ENCODE peak calls at places on chromosomes 16 and 17, in four cellular contexts. One of them, this sample, is unnamed.
A peak's percentile ranks its signal among the peaks of the same experiment; 100 is the strongest.

GRCh38 chr16:50338371-50339231 is 30.2 kb downstream of the BRD7 start:
- DNase-seq in H1: no peak
- DNase-seq in cardiac muscle cell: no peak
- DNase-seq in prostate gland: no peak
- DNase-seq in this sample: no peak

GRCh38 chr16:27486344-27486743 is 63.4 kb downstream of the GTF3C1 start:
- DNase-seq in H1: no peak
- DNase-seq in cardiac muscle cell: no peak
- DNase-seq in prostate gland: no peak
- DNase-seq in this sample: no peak

GRCh38 chr17:30378191-30378796 is 433 bp upstream of the CPD start:
- DNase-seq in H1: peak; percentile 59
- DNase-seq in cardiac muscle cell: peak; percentile 24
- DNase-seq in prostate gland: no peak
- DNase-seq in this sample: peak; percentile 52

GRCh38 chr16:64982581-64982980 is 139.3 kb downstream of the CDH11 start:
- DNase-seq in H1: no peak
- DNase-seq in cardiac muscle cell: no peak
- DNase-seq in prostate gland: no peak
- DNase-seq in this sample: no peak

GRCh38 chr17:74240637-74241036 is 27.3 kb downstream of the TTYH2 start:
- DNase-seq in H1: no peak
- DNase-seq in cardiac muscle cell: no peak
- DNase-seq in prostate gland: no peak
- DNase-seq in this sample: no peak

GRCh38 chr17:18253947-18254821 is 4.4 kb downstream of the FLII start:
- DNase-seq in H1: no peak
- DNase-seq in cardiac muscle cell: no peak
- DNase-seq in prostate gland: no peak
- DNase-seq in this sample: no peak

GRCh38 chr16:11014159-11014558 is 69.8 kb downstream of the CLEC16A start:
- DNase-seq in H1: no peak
- DNase-seq in cardiac muscle cell: no peak
- DNase-seq in prostate gland: no peak
- DNase-seq in this sample: no peak

GRCh38 chr16:81385031-81385756 is 59.4 kb upstream of the CMIP start:
- DNase-seq in H1: no peak
- DNase-seq in cardiac muscle cell: no peak
- DNase-seq in prostate gland: no peak
- DNase-seq in this sample: no peak

GRCh38 chr16:54286330-54287017 is at the start of gene IRX3:
- DNase-seq in H1: peak; percentile 84
- DNase-seq in cardiac muscle cell: peak; percentile 96
- DNase-seq in prostate gland: peak; percentile 95
- DNase-seq in this sample: peak; percentile 90

GRCh38 chr16:11556945-11557720 is 29.6 kb downstream of the LITAF start:
- DNase-seq in H1: no peak
- DNase-seq in cardiac muscle cell: no peak
- DNase-seq in prostate gland: no peak
- DNase-seq in this sample: no peak

GRCh38 chr16:79484237-79484636 is 116.3 kb downstream of the MAF start:
- DNase-seq in H1: no peak
- DNase-seq in cardiac muscle cell: no peak
- DNase-seq in prostate gland: no peak
- DNase-seq in this sample: no peak

GRCh38 chr17:67043283-67043682 is 1.1 kb upstream of the CACNG1 start:
- DNase-seq in H1: no peak
- DNase-seq in cardiac muscle cell: no peak
- DNase-seq in prostate gland: no peak
- DNase-seq in this sample: no peak

GRCh38 chr16:69095179-69095578 is 10.3 kb upstream of the HAS3 start:
- DNase-seq in H1: no peak
- DNase-seq in cardiac muscle cell: no peak
- DNase-seq in prostate gland: no peak
- DNase-seq in this sample: no peak

GRCh38 chr16:13307255-13307654 is 405.9 kb downstream of the SHISA9 start:
- DNase-seq in H1: no peak
- DNase-seq in cardiac muscle cell: no peak
- DNase-seq in prostate gland: no peak
- DNase-seq in this sample: no peak

GRCh38 chr17:62876664-62877411 is 68.7 kb upstream of the MARCHF10 start:
- DNase-seq in H1: no peak
- DNase-seq in cardiac muscle cell: no peak
- DNase-seq in prostate gland: no peak
- DNase-seq in this sample: no peak

GRCh38 chr17:19747829-19748806 is at the start of gene ALDH3A1:
- DNase-seq in H1: no peak
- DNase-seq in cardiac muscle cell: no peak
- DNase-seq in prostate gland: peak; percentile 72
- DNase-seq in this sample: peak; percentile 74

GRCh38 chr16:70429888-70430666 is 8.8 kb downstream of the ST3GAL2 start:
- DNase-seq in H1: no peak
- DNase-seq in cardiac muscle cell: no peak
- DNase-seq in prostate gland: no peak
- DNase-seq in this sample: no peak

GRCh38 chr16:83959621-83960434 is 6.8 kb downstream of the OSGIN1 start:
- DNase-seq in H1: no peak
- DNase-seq in cardiac muscle cell: no peak
- DNase-seq in prostate gland: no peak
- DNase-seq in this sample: no peak

GRCh38 chr17:10777890-10778289 is 26.0 kb downstream of the TMEM238L start:
- DNase-seq in H1: no peak
- DNase-seq in cardiac muscle cell: no peak
- DNase-seq in prostate gland: no peak
- DNase-seq in this sample: peak; percentile 38

DNA sequence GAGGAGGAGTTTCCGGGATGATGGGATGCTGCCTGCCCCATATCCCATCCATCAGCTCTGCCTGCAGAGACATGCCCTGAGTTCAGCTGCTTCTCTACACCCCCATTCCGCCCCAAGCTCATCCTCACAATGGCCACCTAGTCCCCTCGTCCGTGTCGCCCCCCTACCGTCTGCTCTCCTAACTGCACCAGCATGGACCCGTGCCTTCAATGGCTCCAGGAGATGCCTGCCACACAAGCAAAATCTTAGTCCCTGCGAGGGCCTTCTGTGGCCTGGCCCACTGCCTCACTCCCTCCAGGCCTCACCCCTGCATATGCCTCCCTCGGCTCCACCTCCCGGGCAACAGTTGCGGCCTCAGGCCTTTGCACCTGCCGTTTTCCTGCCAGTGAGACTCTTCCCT is 1.8 kb upstream of the TELO2 start:
- DNase-seq in H1: no peak
- DNase-seq in cardiac muscle cell: no peak
- DNase-seq in prostate gland: no peak
- DNase-seq in this sample: no peak
- H3K4me1 ChIP-seq in H1: peaks cover 5% of the 10 kb centered on the region
- H3K4me1 ChIP-seq in cardiac muscle cell: peaks cover 8% of the 10 kb centered on the region
- H3K4me1 ChIP-seq in prostate gland: peaks cover 8% of the 10 kb centered on the region
- H3K4me1 ChIP-seq in this sample: peaks cover 5% of the 10 kb centered on the region

GRCh38 chr17:77366558-77367245 is 225.9 kb downstream of the SEC14L1 start:
- DNase-seq in H1: peak; percentile 42
- DNase-seq in cardiac muscle cell: no peak
- DNase-seq in prostate gland: no peak
- DNase-seq in this sample: no peak

GRCh38 chr17:77370536-77370935 is 229.8 kb downstream of the SEC14L1 start:
- DNase-seq in H1: no peak
- DNase-seq in cardiac muscle cell: no peak
- DNase-seq in prostate gland: no peak
- DNase-seq in this sample: no peak

GRCh38 chr17:77371888-77372443 is 231.2 kb downstream of the SEC14L1 start:
- DNase-seq in H1: no peak
- DNase-seq in cardiac muscle cell: no peak
- DNase-seq in prostate gland: no peak
- DNase-seq in this sample: no peak

GRCh38 chr17:77371117-77371887 is 230.5 kb downstream of the SEC14L1 start:
- DNase-seq in H1: no peak
- DNase-seq in cardiac muscle cell: no peak
- DNase-seq in prostate gland: no peak
- DNase-seq in this sample: no peak

DNA sequence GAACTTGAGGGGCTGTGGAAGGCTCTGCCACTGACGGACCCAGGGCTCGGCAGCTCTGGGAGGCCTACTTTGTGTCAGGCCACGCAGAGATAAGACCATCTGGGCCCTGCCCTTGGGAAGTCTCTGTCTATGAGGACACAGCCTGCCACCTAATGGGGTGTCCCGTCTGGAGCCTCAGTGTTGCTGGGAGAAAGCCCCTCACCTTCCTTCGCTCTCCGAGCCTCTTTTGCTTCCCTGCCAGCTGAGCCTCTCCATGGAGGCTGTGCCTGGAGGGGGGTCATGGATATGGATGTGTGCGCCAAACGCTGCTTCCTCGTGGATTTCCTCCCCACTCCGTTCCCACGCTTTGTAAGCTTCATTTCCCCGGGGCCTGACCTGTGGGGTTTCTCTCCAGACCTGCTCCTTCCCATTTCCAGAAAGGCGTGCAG is 228.8 kb downstream of the SEC14L1 start:
- DNase-seq in H1: no peak
- DNase-seq in cardiac muscle cell: no peak
- DNase-seq in prostate gland: no peak
- DNase-seq in this sample: no peak
- H3K4me1 ChIP-seq in H1: peaks cover 36% of the 10 kb centered on the region
- H3K4me1 ChIP-seq in cardiac muscle cell: peaks cover 23% of the 10 kb centered on the region
- H3K4me1 ChIP-seq in prostate gland: peaks cover 14% of the 10 kb centered on the region
- H3K4me1 ChIP-seq in this sample: peaks cover 4% of the 10 kb centered on the region

DNA sequence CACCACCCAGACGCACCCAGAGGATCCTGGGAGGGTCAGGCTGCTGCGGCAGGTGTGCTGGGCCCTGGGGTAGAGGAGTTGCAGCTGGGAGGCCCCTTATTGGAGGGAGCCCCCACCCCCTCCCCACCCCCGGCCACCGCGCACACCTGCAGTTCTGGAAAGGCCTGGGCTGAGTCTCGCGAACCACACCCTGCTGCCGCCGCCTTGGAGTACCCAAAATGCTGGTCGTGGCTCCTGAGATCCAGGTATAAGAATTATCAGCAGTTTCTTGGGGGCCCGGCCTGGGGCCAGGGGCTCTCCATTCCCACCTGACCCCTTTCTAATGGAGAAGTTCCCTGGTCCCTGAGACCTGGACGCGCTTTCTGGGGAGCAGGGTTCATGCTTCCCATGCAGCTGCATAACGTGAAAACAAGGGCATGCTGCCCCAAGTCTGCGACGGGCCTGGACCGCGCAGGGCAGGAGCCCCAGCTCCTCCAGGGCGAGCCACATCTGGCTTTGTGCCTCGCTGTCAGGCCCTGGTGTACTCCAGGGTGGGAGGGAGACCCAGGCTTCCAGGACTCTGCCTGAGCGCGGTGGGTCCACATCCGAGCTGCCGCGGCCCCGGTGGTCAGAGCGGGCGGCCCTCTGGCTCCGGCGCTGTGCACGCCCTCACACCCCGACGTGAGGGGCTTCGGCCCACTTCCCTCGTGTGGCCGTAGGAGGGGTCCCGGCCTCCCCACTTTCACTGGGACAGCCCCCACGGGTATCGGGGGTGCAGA is 7.3 kb upstream of the SNAI3 start:
- DNase-seq in H1: no peak
- DNase-seq in cardiac muscle cell: no peak
- DNase-seq in prostate gland: no peak
- DNase-seq in this sample: no peak
- H3K4me1 ChIP-seq in H1: no peaks in the 10 kb centered on the region
- H3K4me1 ChIP-seq in cardiac muscle cell: peaks cover 9% of the 10 kb centered on the region
- H3K4me1 ChIP-seq in prostate gland: no peaks in the 10 kb centered on the region
- H3K4me1 ChIP-seq in this sample: peaks cover under 1% of the 10 kb centered on the region

GRCh38 chr17:27525316-27525715 is 69.1 kb downstream of the KSR1 start:
- DNase-seq in H1: no peak
- DNase-seq in cardiac muscle cell: no peak
- DNase-seq in prostate gland: no peak
- DNase-seq in this sample: no peak
- H3K4me1 ChIP-seq in H1: peaks cover 28% of the 10 kb centered on the region
- H3K4me1 ChIP-seq in cardiac muscle cell: peaks cover 24% of the 10 kb centered on the region
- H3K4me1 ChIP-seq in prostate gland: no peaks in the 10 kb centered on the region
- H3K4me1 ChIP-seq in this sample: peaks cover 20% of the 10 kb centered on the region